ENCODE peak calls at places on chromosome 13, in six cellular contexts. P, B, J, Q, Y and R are unnamed samples. For H3K27me3, the result is how much of the 10 kb centered on the place peaks cover.

GRCh38 chr13:110416131-110416584 is 109.1 kb downstream of the COL4A2 start:
- DNase-seq in P (no peak), J (no peak), Q (no peak), Y (no peak), B (peak), R (no peak)

GRCh38 chr13:31638577-31638976 is 100.7 kb upstream of the RXFP2 start:
- DNase-seq in Y (no peak), Q (no peak), J (no peak), B (peak), P (no peak), R (no peak)

GRCh38 chr13:102089177-102089576 is 312.7 kb downstream of the FGF14 start:
- DNase-seq in J (no peak), Y (no peak), P (no peak), B (peak), Q (no peak), R (no peak)

GRCh38 chr13:77480071-77480470 is 55.4 kb upstream of the SCEL start:
- DNase-seq in J (no peak), Q (no peak), P (no peak), Y (no peak), B (peak), R (no peak)

GRCh38 chr13:83546476-83546875 is 335.8 kb downstream of the SLITRK1 start:
- DNase-seq in Y (no peak), P (no peak), B (peak), J (no peak), Q (no peak), R (no peak)

GRCh38 chr13:25371608-25372274 is at the start of gene ATP8A2:
- DNase-seq in J (no peak), Q (no peak), Y (no peak), B (peak), P (no peak), R (no peak)

GRCh38 chr13:48232420-48233096 is 448 bp upstream of the ITM2B start:
- DNase-seq in B (no peak), P (no peak), Q (no peak), Y (no peak), J (peak), R (no peak)

GRCh38 chr13:112756511-112756966 is 66.7 kb downstream of the ATP11A start:
- DNase-seq in Y (no peak), P (no peak), Q (no peak), B (no peak), J (no peak), R (no peak)

GRCh38 chr13:23963947-23964346 is 66.6 kb upstream of the C1QTNF9B start:
- DNase-seq in J (no peak), B (peak), P (no peak), Q (no peak), Y (no peak), R (no peak)

GRCh38 chr13:97567510-97568243 is 133.7 kb downstream of the RAP2A start:
- DNase-seq in P (no peak), Q (peak), Y (no peak), J (peak), B (no peak), R (peak)

GRCh38 chr13:35954207-35954560 is 177.0 kb downstream of the DCLK1 start:
- DNase-seq in B (peak), Y (no peak), P (no peak), Q (no peak), J (no peak), R (no peak)

GRCh38 chr13:110536006-110536693 is 25.4 kb downstream of the RAB20 start:
- DNase-seq in J (no peak), P (no peak), Y (no peak), B (no peak), Q (no peak), R (no peak)

GRCh38 chr13:28822161-28822560 is 2.0 kb downstream of the MTUS2 start:
- DNase-seq in B (no peak), Q (no peak), P (no peak), Y (no peak), J (no peak), R (no peak)

GRCh38 chr13:33191425-33192221 is 93.9 kb downstream of the STARD13 start:
- DNase-seq in B (no peak), J (no peak), P (no peak), Q (no peak), Y (no peak), R (no peak)

DNA sequence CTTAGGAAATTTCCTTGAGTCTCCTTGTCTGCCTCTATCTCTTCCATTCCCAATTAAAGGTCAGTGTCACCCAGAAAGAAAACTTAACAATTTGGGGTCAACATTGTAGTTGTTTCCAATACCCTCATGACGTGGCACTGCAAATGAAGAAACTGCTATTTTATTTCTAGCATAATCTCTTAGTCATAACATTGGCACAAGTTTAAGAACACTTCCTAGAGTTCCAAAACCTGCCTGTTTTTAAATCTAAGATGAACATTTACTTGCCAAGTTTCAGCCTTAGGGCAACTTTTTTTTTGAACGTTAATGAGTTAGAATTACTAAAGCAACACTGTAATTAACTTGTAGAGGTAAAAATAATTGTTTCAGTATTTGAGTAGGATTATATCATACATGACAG is 108.0 kb downstream of the LMO7 start:
- DNase-seq in Q (no peak), J (no peak), Y (no peak), B (no peak), P (no peak), R (no peak)
- H3K4me3 ChIP-seq in Q (peak), J (no peak), Y (no peak), B (no peak), P (no peak), R (no peak)

GRCh38 chr13:96086736-96087135 is 3.2 kb upstream of the HS6ST3 start:
- DNase-seq in J (no peak), Y (no peak), P (no peak), B (no peak), Q (no peak), R (no peak)
- H3K27me3 ChIP-seq in J (under half), Y (half or more), P (under half), B (under half), Q (under half), R (under half)

GRCh38 chr13:50122465-50122864 is 107.2 kb downstream of the KCNRG start:
- DNase-seq in B (no peak), Y (no peak), Q (no peak), P (no peak), J (no peak), R (no peak)
- H3K4me3 ChIP-seq in B (peak), Y (peak), Q (no peak), P (no peak), J (no peak), R (no peak)

GRCh38 chr13:26867451-26868067 is 107.0 kb upstream of the GPR12 start:
- DNase-seq in P (no peak), Q (no peak), J (no peak), B (peak), Y (no peak), R (no peak)
- H3K27me3 ChIP-seq in P (under half), Q (under half), J (under half), B (under half), Y (half or more), R (under half)